ENCODE peak calls at places on chromosome 3, in five cellular contexts. One of them, this sample, is unnamed.
A peak's percentile ranks its signal among the peaks of the same experiment; 100 is the strongest.

GRCh38 chr3:5190147-5190791 is 2.8 kb downstream of the EDEM1 start:
- DNase-seq in CD4-positive, CD25-positive, alpha-beta regulatory T cell: no peak
- DNase-seq in cardiac muscle cell: no peak
- DNase-seq in mammary epithelial cell: no peak
- DNase-seq in RPMI8226: peak; percentile 11
- DNase-seq in this sample: no peak

GRCh38 chr3:177703788-177704187 is 506.5 kb upstream of the TBL1XR1 start:
- DNase-seq in CD4-positive, CD25-positive, alpha-beta regulatory T cell: no peak
- DNase-seq in cardiac muscle cell: no peak
- DNase-seq in mammary epithelial cell: peak; percentile 58
- DNase-seq in RPMI8226: no peak
- DNase-seq in this sample: no peak

GRCh38 chr3:73765878-73766564 is 141.3 kb upstream of the PDZRN3 start:
- DNase-seq in CD4-positive, CD25-positive, alpha-beta regulatory T cell: no peak
- DNase-seq in cardiac muscle cell: no peak
- DNase-seq in mammary epithelial cell: no peak
- DNase-seq in RPMI8226: no peak
- DNase-seq in this sample: no peak

GRCh38 chr3:184338538-184338945 is 1.1 kb downstream of the FAM131A start:
- DNase-seq in CD4-positive, CD25-positive, alpha-beta regulatory T cell: no peak
- DNase-seq in cardiac muscle cell: peak; percentile 32
- DNase-seq in mammary epithelial cell: no peak
- DNase-seq in RPMI8226: no peak
- DNase-seq in this sample: no peak

GRCh38 chr3:13559751-13560540 is 11.0 kb downstream of the FBLN2 start:
- DNase-seq in CD4-positive, CD25-positive, alpha-beta regulatory T cell: no peak
- DNase-seq in cardiac muscle cell: no peak
- DNase-seq in mammary epithelial cell: no peak
- DNase-seq in RPMI8226: no peak
- DNase-seq in this sample: no peak

GRCh38 chr3:47399531-47400270 is 18.9 kb downstream of the PTPN23 start:
- DNase-seq in CD4-positive, CD25-positive, alpha-beta regulatory T cell: no peak
- DNase-seq in cardiac muscle cell: no peak
- DNase-seq in mammary epithelial cell: no peak
- DNase-seq in RPMI8226: no peak
- DNase-seq in this sample: no peak

GRCh38 chr3:173993299-173993698 is 595.8 kb downstream of the NLGN1 start:
- DNase-seq in CD4-positive, CD25-positive, alpha-beta regulatory T cell: no peak
- DNase-seq in cardiac muscle cell: no peak
- DNase-seq in mammary epithelial cell: peak; percentile 11
- DNase-seq in RPMI8226: peak; percentile 20
- DNase-seq in this sample: no peak

GRCh38 chr3:86673981-86674380 is 317.0 kb downstream of the VGLL3 start:
- DNase-seq in CD4-positive, CD25-positive, alpha-beta regulatory T cell: no peak
- DNase-seq in cardiac muscle cell: no peak
- DNase-seq in mammary epithelial cell: no peak
- DNase-seq in RPMI8226: no peak
- DNase-seq in this sample: no peak

GRCh38 chr3:77411990-77412389 is 372.1 kb downstream of the ROBO2 start:
- DNase-seq in CD4-positive, CD25-positive, alpha-beta regulatory T cell: no peak
- DNase-seq in cardiac muscle cell: no peak
- DNase-seq in mammary epithelial cell: no peak
- DNase-seq in RPMI8226: no peak
- DNase-seq in this sample: no peak

GRCh38 chr3:52058111-52058510 is 1.7 kb upstream of the DUSP7 start:
- DNase-seq in CD4-positive, CD25-positive, alpha-beta regulatory T cell: no peak
- DNase-seq in cardiac muscle cell: no peak
- DNase-seq in mammary epithelial cell: no peak
- DNase-seq in RPMI8226: no peak
- DNase-seq in this sample: no peak

GRCh38 chr3:113054552-113054951 is 63.8 kb downstream of the GTPBP8 start:
- DNase-seq in CD4-positive, CD25-positive, alpha-beta regulatory T cell: no peak
- DNase-seq in cardiac muscle cell: no peak
- DNase-seq in mammary epithelial cell: peak; percentile 77
- DNase-seq in RPMI8226: no peak
- DNase-seq in this sample: no peak

GRCh38 chr3:6062226-6063187 is 798.4 kb upstream of the GRM7 start:
- DNase-seq in CD4-positive, CD25-positive, alpha-beta regulatory T cell: no peak
- DNase-seq in cardiac muscle cell: no peak
- DNase-seq in mammary epithelial cell: no peak
- DNase-seq in RPMI8226: no peak
- DNase-seq in this sample: no peak

GRCh38 chr3:169699536-169700050 is 36.1 kb upstream of the MECOM start:
- DNase-seq in CD4-positive, CD25-positive, alpha-beta regulatory T cell: no peak
- DNase-seq in cardiac muscle cell: no peak
- DNase-seq in mammary epithelial cell: no peak
- DNase-seq in RPMI8226: no peak
- DNase-seq in this sample: no peak

GRCh38 chr3:178787960-178788359 is 251.7 kb downstream of the KCNMB2 start:
- DNase-seq in CD4-positive, CD25-positive, alpha-beta regulatory T cell: no peak
- DNase-seq in cardiac muscle cell: no peak
- DNase-seq in mammary epithelial cell: no peak
- DNase-seq in RPMI8226: no peak
- DNase-seq in this sample: no peak

GRCh38 chr3:78025916-78026315 is 986.0 kb downstream of the ROBO2 start:
- DNase-seq in CD4-positive, CD25-positive, alpha-beta regulatory T cell: no peak
- DNase-seq in cardiac muscle cell: no peak
- DNase-seq in mammary epithelial cell: no peak
- DNase-seq in RPMI8226: peak; percentile 72
- DNase-seq in this sample: no peak

GRCh38 chr3:56795807-56796185 is 6.0 kb downstream of the ARHGEF3 start:
- DNase-seq in CD4-positive, CD25-positive, alpha-beta regulatory T cell: no peak
- DNase-seq in cardiac muscle cell: no peak
- DNase-seq in mammary epithelial cell: no peak
- DNase-seq in RPMI8226: no peak
- DNase-seq in this sample: no peak

GRCh38 chr3:12194209-12194608 is 35.5 kb upstream of the TIMP4 start:
- DNase-seq in CD4-positive, CD25-positive, alpha-beta regulatory T cell: no peak
- DNase-seq in cardiac muscle cell: no peak
- DNase-seq in mammary epithelial cell: peak; percentile 81
- DNase-seq in RPMI8226: peak; percentile 22
- DNase-seq in this sample: no peak

GRCh38 chr3:69288161-69288895 is 97.6 kb downstream of the FRMD4B start:
- DNase-seq in CD4-positive, CD25-positive, alpha-beta regulatory T cell: no peak
- DNase-seq in cardiac muscle cell: peak; percentile 74
- DNase-seq in mammary epithelial cell: peak; percentile 58
- DNase-seq in RPMI8226: no peak
- DNase-seq in this sample: peak; percentile 81

GRCh38 chr3:126052196-126053058 is 31.5 kb downstream of the SLC41A3 start:
- DNase-seq in CD4-positive, CD25-positive, alpha-beta regulatory T cell: no peak
- DNase-seq in cardiac muscle cell: no peak
- DNase-seq in mammary epithelial cell: no peak
- DNase-seq in RPMI8226: peak; percentile 9
- DNase-seq in this sample: no peak

GRCh38 chr3:25945836-25946235 is 155.9 kb downstream of the OXSM start:
- DNase-seq in CD4-positive, CD25-positive, alpha-beta regulatory T cell: no peak
- DNase-seq in cardiac muscle cell: no peak
- DNase-seq in mammary epithelial cell: no peak
- DNase-seq in RPMI8226: no peak
- DNase-seq in this sample: no peak

GRCh38 chr3:105173972-105174371 is 192.7 kb upstream of the ALCAM start:
- DNase-seq in CD4-positive, CD25-positive, alpha-beta regulatory T cell: no peak
- DNase-seq in cardiac muscle cell: no peak
- DNase-seq in mammary epithelial cell: no peak
- DNase-seq in RPMI8226: no peak
- DNase-seq in this sample: no peak

GRCh38 chr3:94654096-94654495 is 591.2 kb downstream of the NSUN3 start:
- DNase-seq in CD4-positive, CD25-positive, alpha-beta regulatory T cell: no peak
- DNase-seq in cardiac muscle cell: no peak
- DNase-seq in mammary epithelial cell: no peak
- DNase-seq in RPMI8226: no peak
- DNase-seq in this sample: no peak

GRCh38 chr3:168248383-168249047 is 152.8 kb upstream of the GOLIM4 start:
- DNase-seq in CD4-positive, CD25-positive, alpha-beta regulatory T cell: no peak
- DNase-seq in cardiac muscle cell: peak; percentile 79
- DNase-seq in mammary epithelial cell: peak; percentile 20
- DNase-seq in RPMI8226: peak; percentile 74
- DNase-seq in this sample: peak; percentile 62

GRCh38 chr3:108006077-108006675 is 84.7 kb downstream of the CD47 start:
- DNase-seq in CD4-positive, CD25-positive, alpha-beta regulatory T cell: no peak
- DNase-seq in cardiac muscle cell: peak; percentile 42
- DNase-seq in mammary epithelial cell: peak; percentile 94
- DNase-seq in RPMI8226: no peak
- DNase-seq in this sample: no peak

GRCh38 chr3:111810909-111811308 is 48.2 kb upstream of the PHLDB2 start:
- DNase-seq in CD4-positive, CD25-positive, alpha-beta regulatory T cell: no peak
- DNase-seq in cardiac muscle cell: no peak
- DNase-seq in mammary epithelial cell: peak; percentile 81
- DNase-seq in RPMI8226: no peak
- DNase-seq in this sample: no peak

GRCh38 chr3:67418539-67419529 is 235.6 kb downstream of the SUCLG2 start:
- DNase-seq in CD4-positive, CD25-positive, alpha-beta regulatory T cell: no peak
- DNase-seq in cardiac muscle cell: peak; percentile 88
- DNase-seq in mammary epithelial cell: no peak
- DNase-seq in RPMI8226: no peak
- DNase-seq in this sample: no peak

GRCh38 chr3:9396301-9396631 is 1.1 kb upstream of the SETD5 start:
- DNase-seq in CD4-positive, CD25-positive, alpha-beta regulatory T cell: peak; percentile 77
- DNase-seq in cardiac muscle cell: peak; percentile 93
- DNase-seq in mammary epithelial cell: peak; percentile 97
- DNase-seq in RPMI8226: peak; percentile 89
- DNase-seq in this sample: peak; percentile 87

GRCh38 chr3:101325393-101326134 is 5.2 kb upstream of the IMPG2 start:
- DNase-seq in CD4-positive, CD25-positive, alpha-beta regulatory T cell: no peak
- DNase-seq in cardiac muscle cell: no peak
- DNase-seq in mammary epithelial cell: no peak
- DNase-seq in RPMI8226: no peak
- DNase-seq in this sample: no peak

GRCh38 chr3:148827585-148827984 is at the start of gene CPB1:
- DNase-seq in CD4-positive, CD25-positive, alpha-beta regulatory T cell: no peak
- DNase-seq in cardiac muscle cell: no peak
- DNase-seq in mammary epithelial cell: no peak
- DNase-seq in RPMI8226: no peak
- DNase-seq in this sample: no peak

GRCh38 chr3:87595798-87596197 is 319.4 kb upstream of the POU1F1 start:
- DNase-seq in CD4-positive, CD25-positive, alpha-beta regulatory T cell: no peak
- DNase-seq in cardiac muscle cell: no peak
- DNase-seq in mammary epithelial cell: peak; percentile 12
- DNase-seq in RPMI8226: no peak
- DNase-seq in this sample: no peak

GRCh38 chr3:122232485-122232884 is 49.0 kb downstream of the CASR start:
- DNase-seq in CD4-positive, CD25-positive, alpha-beta regulatory T cell: no peak
- DNase-seq in cardiac muscle cell: no peak
- DNase-seq in mammary epithelial cell: no peak
- DNase-seq in RPMI8226: no peak
- DNase-seq in this sample: no peak

GRCh38 chr3:173618148-173618547 is 220.6 kb downstream of the NLGN1 start:
- DNase-seq in CD4-positive, CD25-positive, alpha-beta regulatory T cell: no peak
- DNase-seq in cardiac muscle cell: no peak
- DNase-seq in mammary epithelial cell: no peak
- DNase-seq in RPMI8226: no peak
- DNase-seq in this sample: no peak

GRCh38 chr3:172288625-172289024 is 159.6 kb downstream of the GHSR start:
- DNase-seq in CD4-positive, CD25-positive, alpha-beta regulatory T cell: no peak
- DNase-seq in cardiac muscle cell: no peak
- DNase-seq in mammary epithelial cell: no peak
- DNase-seq in RPMI8226: no peak
- DNase-seq in this sample: no peak

GRCh38 chr3:99712291-99712954 is 74.0 kb downstream of the COL8A1 start:
- DNase-seq in CD4-positive, CD25-positive, alpha-beta regulatory T cell: no peak
- DNase-seq in cardiac muscle cell: no peak
- DNase-seq in mammary epithelial cell: no peak
- DNase-seq in RPMI8226: no peak
- DNase-seq in this sample: no peak

This sample was measured in MM.1S.